ENCODE peak calls at places on chromosomes 13 and 19, in eight cellular contexts. One of them, this sample, is unnamed.

GRCh38 chr19:35858311-35858710 is 1.6 kb downstream of the KIRREL2 start:
- DNase-seq in astrocyte: no peak
- DNase-seq in breast epithelium: no peak
- DNase-seq in activated T-cell treated with anti-CD3 and anti-CD28 coated beads, Interleukin-2, amount 50 U/mL, for 48 hours: no peak
- DNase-seq in neural progenitor cell: no peak
- DNase-seq in left cardiac atrium: no peak
- DNase-seq in activated naive CD8-positive, alpha-beta T cell treated with anti-CD3 and anti-CD28 coated beads, Interleukin-2, amount 10 ng/mL, durations not matched to agents 7 days and 5 days: no peak
- DNase-seq in colonic mucosa: no peak
- DNase-seq in this sample: no peak

GRCh38 chr19:46372901-46373572 is 26.1 kb downstream of the PPP5C start:
- DNase-seq in astrocyte: peak; percentile 47
- DNase-seq in breast epithelium: peak; percentile 52
- DNase-seq in activated T-cell treated with anti-CD3 and anti-CD28 coated beads, Interleukin-2, amount 50 U/mL, for 48 hours: no peak
- DNase-seq in neural progenitor cell: peak; percentile 59
- DNase-seq in left cardiac atrium: no peak
- DNase-seq in activated naive CD8-positive, alpha-beta T cell treated with anti-CD3 and anti-CD28 coated beads, Interleukin-2, amount 10 ng/mL, durations not matched to agents 7 days and 5 days: peak; percentile 25
- DNase-seq in colonic mucosa: no peak
- DNase-seq in this sample: peak; percentile 85

GRCh38 chr13:99273128-99273527 is 14.9 kb upstream of the GPR18 start:
- DNase-seq in astrocyte: no peak
- DNase-seq in breast epithelium: no peak
- DNase-seq in activated T-cell treated with anti-CD3 and anti-CD28 coated beads, Interleukin-2, amount 50 U/mL, for 48 hours: no peak
- DNase-seq in neural progenitor cell: no peak
- DNase-seq in left cardiac atrium: no peak
- DNase-seq in activated naive CD8-positive, alpha-beta T cell treated with anti-CD3 and anti-CD28 coated beads, Interleukin-2, amount 10 ng/mL, durations not matched to agents 7 days and 5 days: no peak
- DNase-seq in colonic mucosa: no peak
- DNase-seq in this sample: no peak

GRCh38 chr13:88248393-88248792 is 577.2 kb downstream of the SLITRK5 start:
- DNase-seq in astrocyte: no peak
- DNase-seq in breast epithelium: no peak
- DNase-seq in activated T-cell treated with anti-CD3 and anti-CD28 coated beads, Interleukin-2, amount 50 U/mL, for 48 hours: no peak
- DNase-seq in neural progenitor cell: peak; percentile 38
- DNase-seq in left cardiac atrium: no peak
- DNase-seq in activated naive CD8-positive, alpha-beta T cell treated with anti-CD3 and anti-CD28 coated beads, Interleukin-2, amount 10 ng/mL, durations not matched to agents 7 days and 5 days: no peak
- DNase-seq in colonic mucosa: no peak
- DNase-seq in this sample: peak; percentile 47

GRCh38 chr13:63944896-63945295 is 2529.2 kb upstream of the PCDH20 start:
- DNase-seq in astrocyte: no peak
- DNase-seq in breast epithelium: no peak
- DNase-seq in activated T-cell treated with anti-CD3 and anti-CD28 coated beads, Interleukin-2, amount 50 U/mL, for 48 hours: no peak
- DNase-seq in neural progenitor cell: no peak
- DNase-seq in left cardiac atrium: no peak
- DNase-seq in activated naive CD8-positive, alpha-beta T cell treated with anti-CD3 and anti-CD28 coated beads, Interleukin-2, amount 10 ng/mL, durations not matched to agents 7 days and 5 days: no peak
- DNase-seq in colonic mucosa: no peak
- DNase-seq in this sample: no peak

GRCh38 chr19:45177817-45178261 is at the start of gene TRAPPC6A:
- DNase-seq in astrocyte: peak; percentile 62
- DNase-seq in breast epithelium: no peak
- DNase-seq in activated T-cell treated with anti-CD3 and anti-CD28 coated beads, Interleukin-2, amount 50 U/mL, for 48 hours: no peak
- DNase-seq in neural progenitor cell: no peak
- DNase-seq in left cardiac atrium: no peak
- DNase-seq in activated naive CD8-positive, alpha-beta T cell treated with anti-CD3 and anti-CD28 coated beads, Interleukin-2, amount 10 ng/mL, durations not matched to agents 7 days and 5 days: no peak
- DNase-seq in colonic mucosa: no peak
- DNase-seq in this sample: no peak

GRCh38 chr19:16263115-16263839 is 61.3 kb upstream of the KLF2 start:
- DNase-seq in astrocyte: no peak
- DNase-seq in breast epithelium: no peak
- DNase-seq in activated T-cell treated with anti-CD3 and anti-CD28 coated beads, Interleukin-2, amount 50 U/mL, for 48 hours: no peak
- DNase-seq in neural progenitor cell: no peak
- DNase-seq in left cardiac atrium: no peak
- DNase-seq in activated naive CD8-positive, alpha-beta T cell treated with anti-CD3 and anti-CD28 coated beads, Interleukin-2, amount 10 ng/mL, durations not matched to agents 7 days and 5 days: no peak
- DNase-seq in colonic mucosa: no peak
- DNase-seq in this sample: no peak

GRCh38 chr19:54707932-54708331 is 16.3 kb upstream of the KIR3DL3 start:
- DNase-seq in astrocyte: no peak
- DNase-seq in breast epithelium: peak; percentile 43
- DNase-seq in activated T-cell treated with anti-CD3 and anti-CD28 coated beads, Interleukin-2, amount 50 U/mL, for 48 hours: no peak
- DNase-seq in neural progenitor cell: no peak
- DNase-seq in left cardiac atrium: no peak
- DNase-seq in activated naive CD8-positive, alpha-beta T cell treated with anti-CD3 and anti-CD28 coated beads, Interleukin-2, amount 10 ng/mL, durations not matched to agents 7 days and 5 days: peak; percentile 69
- DNase-seq in colonic mucosa: no peak
- DNase-seq in this sample: no peak

GRCh38 chr13:44818428-44818827 is 170.8 kb downstream of the NUFIP1 start:
- DNase-seq in astrocyte: no peak
- DNase-seq in breast epithelium: no peak
- DNase-seq in activated T-cell treated with anti-CD3 and anti-CD28 coated beads, Interleukin-2, amount 50 U/mL, for 48 hours: no peak
- DNase-seq in neural progenitor cell: peak; percentile 81
- DNase-seq in left cardiac atrium: no peak
- DNase-seq in activated naive CD8-positive, alpha-beta T cell treated with anti-CD3 and anti-CD28 coated beads, Interleukin-2, amount 10 ng/mL, durations not matched to agents 7 days and 5 days: no peak
- DNase-seq in colonic mucosa: no peak
- DNase-seq in this sample: peak; percentile 69

GRCh38 chr19:4829001-4829712 is 2.4 kb downstream of the TICAM1 start:
- DNase-seq in astrocyte: no peak
- DNase-seq in breast epithelium: no peak
- DNase-seq in activated T-cell treated with anti-CD3 and anti-CD28 coated beads, Interleukin-2, amount 50 U/mL, for 48 hours: no peak
- DNase-seq in neural progenitor cell: no peak
- DNase-seq in left cardiac atrium: no peak
- DNase-seq in activated naive CD8-positive, alpha-beta T cell treated with anti-CD3 and anti-CD28 coated beads, Interleukin-2, amount 10 ng/mL, durations not matched to agents 7 days and 5 days: no peak
- DNase-seq in colonic mucosa: peak; percentile 67
- DNase-seq in this sample: no peak

GRCh38 chr13:69458013-69458412 is 649.6 kb upstream of the ATXN8OS start:
- DNase-seq in astrocyte: no peak
- DNase-seq in breast epithelium: no peak
- DNase-seq in activated T-cell treated with anti-CD3 and anti-CD28 coated beads, Interleukin-2, amount 50 U/mL, for 48 hours: no peak
- DNase-seq in neural progenitor cell: no peak
- DNase-seq in left cardiac atrium: no peak
- DNase-seq in activated naive CD8-positive, alpha-beta T cell treated with anti-CD3 and anti-CD28 coated beads, Interleukin-2, amount 10 ng/mL, durations not matched to agents 7 days and 5 days: no peak
- DNase-seq in colonic mucosa: no peak
- DNase-seq in this sample: no peak

GRCh38 chr13:33763021-33763420 is 54.9 kb upstream of the RFC3 start:
- DNase-seq in astrocyte: peak; percentile 63
- DNase-seq in breast epithelium: no peak
- DNase-seq in activated T-cell treated with anti-CD3 and anti-CD28 coated beads, Interleukin-2, amount 50 U/mL, for 48 hours: no peak
- DNase-seq in neural progenitor cell: no peak
- DNase-seq in left cardiac atrium: no peak
- DNase-seq in activated naive CD8-positive, alpha-beta T cell treated with anti-CD3 and anti-CD28 coated beads, Interleukin-2, amount 10 ng/mL, durations not matched to agents 7 days and 5 days: no peak
- DNase-seq in colonic mucosa: no peak
- DNase-seq in this sample: no peak

GRCh38 chr19:1521636-1522035 is 2.2 kb upstream of the PLK5 start:
- DNase-seq in astrocyte: no peak
- DNase-seq in breast epithelium: no peak
- DNase-seq in activated T-cell treated with anti-CD3 and anti-CD28 coated beads, Interleukin-2, amount 50 U/mL, for 48 hours: no peak
- DNase-seq in neural progenitor cell: no peak
- DNase-seq in left cardiac atrium: no peak
- DNase-seq in activated naive CD8-positive, alpha-beta T cell treated with anti-CD3 and anti-CD28 coated beads, Interleukin-2, amount 10 ng/mL, durations not matched to agents 7 days and 5 days: no peak
- DNase-seq in colonic mucosa: no peak
- DNase-seq in this sample: no peak

GRCh38 chr13:38045278-38046048 is 175.9 kb upstream of the TRPC4 start:
- DNase-seq in astrocyte: peak; percentile 8
- DNase-seq in breast epithelium: no peak
- DNase-seq in activated T-cell treated with anti-CD3 and anti-CD28 coated beads, Interleukin-2, amount 50 U/mL, for 48 hours: no peak
- DNase-seq in neural progenitor cell: peak; percentile 52
- DNase-seq in left cardiac atrium: no peak
- DNase-seq in activated naive CD8-positive, alpha-beta T cell treated with anti-CD3 and anti-CD28 coated beads, Interleukin-2, amount 10 ng/mL, durations not matched to agents 7 days and 5 days: no peak
- DNase-seq in colonic mucosa: no peak
- DNase-seq in this sample: peak; percentile 69

GRCh38 chr19:56133858-56134654 is 7.0 kb upstream of the ZNF444 start:
- DNase-seq in astrocyte: no peak
- DNase-seq in breast epithelium: no peak
- DNase-seq in activated T-cell treated with anti-CD3 and anti-CD28 coated beads, Interleukin-2, amount 50 U/mL, for 48 hours: no peak
- DNase-seq in neural progenitor cell: no peak
- DNase-seq in left cardiac atrium: no peak
- DNase-seq in activated naive CD8-positive, alpha-beta T cell treated with anti-CD3 and anti-CD28 coated beads, Interleukin-2, amount 10 ng/mL, durations not matched to agents 7 days and 5 days: no peak
- DNase-seq in colonic mucosa: peak; percentile 46
- DNase-seq in this sample: no peak

GRCh38 chr13:79287994-79288795 is 117.9 kb downstream of the RBM26 start:
- DNase-seq in astrocyte: no peak
- DNase-seq in breast epithelium: no peak
- DNase-seq in activated T-cell treated with anti-CD3 and anti-CD28 coated beads, Interleukin-2, amount 50 U/mL, for 48 hours: no peak
- DNase-seq in neural progenitor cell: peak; percentile 82
- DNase-seq in left cardiac atrium: no peak
- DNase-seq in activated naive CD8-positive, alpha-beta T cell treated with anti-CD3 and anti-CD28 coated beads, Interleukin-2, amount 10 ng/mL, durations not matched to agents 7 days and 5 days: no peak
- DNase-seq in colonic mucosa: no peak
- DNase-seq in this sample: peak; percentile 66

GRCh38 chr19:57907394-57907793 is 9.0 kb downstream of the ZNF417 start:
- DNase-seq in astrocyte: no peak
- DNase-seq in breast epithelium: no peak
- DNase-seq in activated T-cell treated with anti-CD3 and anti-CD28 coated beads, Interleukin-2, amount 50 U/mL, for 48 hours: no peak
- DNase-seq in neural progenitor cell: no peak
- DNase-seq in left cardiac atrium: no peak
- DNase-seq in activated naive CD8-positive, alpha-beta T cell treated with anti-CD3 and anti-CD28 coated beads, Interleukin-2, amount 10 ng/mL, durations not matched to agents 7 days and 5 days: no peak
- DNase-seq in colonic mucosa: no peak
- DNase-seq in this sample: no peak

GRCh38 chr19:7534531-7534980 is 961 bp upstream of the PNPLA6 start:
- DNase-seq in astrocyte: peak; percentile 83
- DNase-seq in breast epithelium: no peak
- DNase-seq in activated T-cell treated with anti-CD3 and anti-CD28 coated beads, Interleukin-2, amount 50 U/mL, for 48 hours: no peak
- DNase-seq in neural progenitor cell: peak; percentile 89
- DNase-seq in left cardiac atrium: peak; percentile 77
- DNase-seq in activated naive CD8-positive, alpha-beta T cell treated with anti-CD3 and anti-CD28 coated beads, Interleukin-2, amount 10 ng/mL, durations not matched to agents 7 days and 5 days: no peak
- DNase-seq in colonic mucosa: peak; percentile 68
- DNase-seq in this sample: peak; percentile 88

GRCh38 chr13:113207890-113208423 is 512 bp downstream of the PCID2 start:
- DNase-seq in astrocyte: peak; percentile 41
- DNase-seq in breast epithelium: no peak
- DNase-seq in activated T-cell treated with anti-CD3 and anti-CD28 coated beads, Interleukin-2, amount 50 U/mL, for 48 hours: no peak
- DNase-seq in neural progenitor cell: peak; percentile 76
- DNase-seq in left cardiac atrium: no peak
- DNase-seq in activated naive CD8-positive, alpha-beta T cell treated with anti-CD3 and anti-CD28 coated beads, Interleukin-2, amount 10 ng/mL, durations not matched to agents 7 days and 5 days: no peak
- DNase-seq in colonic mucosa: peak; percentile 50
- DNase-seq in this sample: peak; percentile 76

GRCh38 chr19:16026131-16026530 is 50.2 kb upstream of the TPM4 start:
- DNase-seq in astrocyte: no peak
- DNase-seq in breast epithelium: no peak
- DNase-seq in activated T-cell treated with anti-CD3 and anti-CD28 coated beads, Interleukin-2, amount 50 U/mL, for 48 hours: no peak
- DNase-seq in neural progenitor cell: no peak
- DNase-seq in left cardiac atrium: peak; percentile 12
- DNase-seq in activated naive CD8-positive, alpha-beta T cell treated with anti-CD3 and anti-CD28 coated beads, Interleukin-2, amount 10 ng/mL, durations not matched to agents 7 days and 5 days: no peak
- DNase-seq in colonic mucosa: no peak
- DNase-seq in this sample: no peak

GRCh38 chr13:106349080-106349841 is 186.2 kb downstream of the EFNB2 start:
- DNase-seq in astrocyte: peak; percentile 57
- DNase-seq in breast epithelium: no peak
- DNase-seq in activated T-cell treated with anti-CD3 and anti-CD28 coated beads, Interleukin-2, amount 50 U/mL, for 48 hours: no peak
- DNase-seq in neural progenitor cell: peak; percentile 71
- DNase-seq in left cardiac atrium: peak; percentile 67
- DNase-seq in activated naive CD8-positive, alpha-beta T cell treated with anti-CD3 and anti-CD28 coated beads, Interleukin-2, amount 10 ng/mL, durations not matched to agents 7 days and 5 days: no peak
- DNase-seq in colonic mucosa: peak; percentile 73
- DNase-seq in this sample: peak; percentile 90

GRCh38 chr13:98598043-98598442 is 21.1 kb upstream of the STK24 start:
- DNase-seq in astrocyte: no peak
- DNase-seq in breast epithelium: no peak
- DNase-seq in activated T-cell treated with anti-CD3 and anti-CD28 coated beads, Interleukin-2, amount 50 U/mL, for 48 hours: no peak
- DNase-seq in neural progenitor cell: peak; percentile 38
- DNase-seq in left cardiac atrium: no peak
- DNase-seq in activated naive CD8-positive, alpha-beta T cell treated with anti-CD3 and anti-CD28 coated beads, Interleukin-2, amount 10 ng/mL, durations not matched to agents 7 days and 5 days: no peak
- DNase-seq in colonic mucosa: no peak
- DNase-seq in this sample: peak; percentile 65

GRCh38 chr19:33302175-33302973 is at the start of gene CEBPA:
- DNase-seq in astrocyte: peak; percentile 55
- DNase-seq in breast epithelium: peak; percentile 76
- DNase-seq in activated T-cell treated with anti-CD3 and anti-CD28 coated beads, Interleukin-2, amount 50 U/mL, for 48 hours: peak; percentile 79
- DNase-seq in neural progenitor cell: peak; percentile 96
- DNase-seq in left cardiac atrium: peak; percentile 84
- DNase-seq in activated naive CD8-positive, alpha-beta T cell treated with anti-CD3 and anti-CD28 coated beads, Interleukin-2, amount 10 ng/mL, durations not matched to agents 7 days and 5 days: peak; percentile 79
- DNase-seq in colonic mucosa: peak; percentile 82
- DNase-seq in this sample: peak; percentile 93

GRCh38 chr19:57566396-57567256 is 7.0 kb upstream of the ZNF550 start:
- DNase-seq in astrocyte: peak; percentile 48
- DNase-seq in breast epithelium: no peak
- DNase-seq in activated T-cell treated with anti-CD3 and anti-CD28 coated beads, Interleukin-2, amount 50 U/mL, for 48 hours: no peak
- DNase-seq in neural progenitor cell: peak; percentile 40
- DNase-seq in left cardiac atrium: no peak
- DNase-seq in activated naive CD8-positive, alpha-beta T cell treated with anti-CD3 and anti-CD28 coated beads, Interleukin-2, amount 10 ng/mL, durations not matched to agents 7 days and 5 days: no peak
- DNase-seq in colonic mucosa: no peak
- DNase-seq in this sample: peak; percentile 44

GRCh38 chr13:67137044-67137735 is 92.9 kb downstream of the PCDH9 start:
- DNase-seq in astrocyte: peak; percentile 34
- DNase-seq in breast epithelium: no peak
- DNase-seq in activated T-cell treated with anti-CD3 and anti-CD28 coated beads, Interleukin-2, amount 50 U/mL, for 48 hours: no peak
- DNase-seq in neural progenitor cell: no peak
- DNase-seq in left cardiac atrium: no peak
- DNase-seq in activated naive CD8-positive, alpha-beta T cell treated with anti-CD3 and anti-CD28 coated beads, Interleukin-2, amount 10 ng/mL, durations not matched to agents 7 days and 5 days: no peak
- DNase-seq in colonic mucosa: no peak
- DNase-seq in this sample: no peak

GRCh38 chr19:13881692-13882418 is 4.9 kb downstream of the NANOS3 start:
- DNase-seq in astrocyte: peak; percentile 60
- DNase-seq in breast epithelium: no peak
- DNase-seq in activated T-cell treated with anti-CD3 and anti-CD28 coated beads, Interleukin-2, amount 50 U/mL, for 48 hours: peak; percentile 69
- DNase-seq in neural progenitor cell: peak; percentile 29
- DNase-seq in left cardiac atrium: no peak
- DNase-seq in activated naive CD8-positive, alpha-beta T cell treated with anti-CD3 and anti-CD28 coated beads, Interleukin-2, amount 10 ng/mL, durations not matched to agents 7 days and 5 days: peak; percentile 67
- DNase-seq in colonic mucosa: peak; percentile 60
- DNase-seq in this sample: no peak

GRCh38 chr19:6214881-6215541 is 64.8 kb downstream of the MLLT1 start:
- DNase-seq in astrocyte: no peak
- DNase-seq in breast epithelium: no peak
- DNase-seq in activated T-cell treated with anti-CD3 and anti-CD28 coated beads, Interleukin-2, amount 50 U/mL, for 48 hours: no peak
- DNase-seq in neural progenitor cell: no peak
- DNase-seq in left cardiac atrium: no peak
- DNase-seq in activated naive CD8-positive, alpha-beta T cell treated with anti-CD3 and anti-CD28 coated beads, Interleukin-2, amount 10 ng/mL, durations not matched to agents 7 days and 5 days: no peak
- DNase-seq in colonic mucosa: no peak
- DNase-seq in this sample: no peak

GRCh38 chr19:46209051-46209450 is 20.5 kb upstream of the IGFL1 start:
- DNase-seq in astrocyte: no peak
- DNase-seq in breast epithelium: no peak
- DNase-seq in activated T-cell treated with anti-CD3 and anti-CD28 coated beads, Interleukin-2, amount 50 U/mL, for 48 hours: no peak
- DNase-seq in neural progenitor cell: no peak
- DNase-seq in left cardiac atrium: no peak
- DNase-seq in activated naive CD8-positive, alpha-beta T cell treated with anti-CD3 and anti-CD28 coated beads, Interleukin-2, amount 10 ng/mL, durations not matched to agents 7 days and 5 days: no peak
- DNase-seq in colonic mucosa: no peak
- DNase-seq in this sample: no peak

GRCh38 chr13:101979825-101980224 is 422.0 kb downstream of the FGF14 start:
- DNase-seq in astrocyte: no peak
- DNase-seq in breast epithelium: no peak
- DNase-seq in activated T-cell treated with anti-CD3 and anti-CD28 coated beads, Interleukin-2, amount 50 U/mL, for 48 hours: no peak
- DNase-seq in neural progenitor cell: no peak
- DNase-seq in left cardiac atrium: no peak
- DNase-seq in activated naive CD8-positive, alpha-beta T cell treated with anti-CD3 and anti-CD28 coated beads, Interleukin-2, amount 10 ng/mL, durations not matched to agents 7 days and 5 days: no peak
- DNase-seq in colonic mucosa: peak; percentile 18
- DNase-seq in this sample: no peak

GRCh38 chr19:17455711-17456123 is 5.0 kb downstream of the NXNL1 start:
- DNase-seq in astrocyte: no peak
- DNase-seq in breast epithelium: no peak
- DNase-seq in activated T-cell treated with anti-CD3 and anti-CD28 coated beads, Interleukin-2, amount 50 U/mL, for 48 hours: no peak
- DNase-seq in neural progenitor cell: peak; percentile 37
- DNase-seq in left cardiac atrium: no peak
- DNase-seq in activated naive CD8-positive, alpha-beta T cell treated with anti-CD3 and anti-CD28 coated beads, Interleukin-2, amount 10 ng/mL, durations not matched to agents 7 days and 5 days: no peak
- DNase-seq in colonic mucosa: no peak
- DNase-seq in this sample: peak; percentile 63

GRCh38 chr19:2253106-2254051 is 2.8 kb downstream of the JSRP1 start:
- DNase-seq in astrocyte: no peak
- DNase-seq in breast epithelium: no peak
- DNase-seq in activated T-cell treated with anti-CD3 and anti-CD28 coated beads, Interleukin-2, amount 50 U/mL, for 48 hours: peak; percentile 70
- DNase-seq in neural progenitor cell: peak; percentile 83
- DNase-seq in left cardiac atrium: no peak
- DNase-seq in activated naive CD8-positive, alpha-beta T cell treated with anti-CD3 and anti-CD28 coated beads, Interleukin-2, amount 10 ng/mL, durations not matched to agents 7 days and 5 days: peak; percentile 67
- DNase-seq in colonic mucosa: no peak
- DNase-seq in this sample: peak; percentile 86

GRCh38 chr19:10262771-10263170 is 8.1 kb upstream of the ICAM1 start:
- DNase-seq in astrocyte: no peak
- DNase-seq in breast epithelium: no peak
- DNase-seq in activated T-cell treated with anti-CD3 and anti-CD28 coated beads, Interleukin-2, amount 50 U/mL, for 48 hours: no peak
- DNase-seq in neural progenitor cell: no peak
- DNase-seq in left cardiac atrium: no peak
- DNase-seq in activated naive CD8-positive, alpha-beta T cell treated with anti-CD3 and anti-CD28 coated beads, Interleukin-2, amount 10 ng/mL, durations not matched to agents 7 days and 5 days: no peak
- DNase-seq in colonic mucosa: no peak
- DNase-seq in this sample: no peak

GRCh38 chr13:27171244-27171829 is at the start of gene USP12:
- DNase-seq in astrocyte: no peak
- DNase-seq in breast epithelium: peak; percentile 53
- DNase-seq in activated T-cell treated with anti-CD3 and anti-CD28 coated beads, Interleukin-2, amount 50 U/mL, for 48 hours: peak; percentile 63
- DNase-seq in neural progenitor cell: no peak
- DNase-seq in left cardiac atrium: peak; percentile 53
- DNase-seq in activated naive CD8-positive, alpha-beta T cell treated with anti-CD3 and anti-CD28 coated beads, Interleukin-2, amount 10 ng/mL, durations not matched to agents 7 days and 5 days: no peak
- DNase-seq in colonic mucosa: no peak
- DNase-seq in this sample: peak; percentile 85

GRCh38 chr13:40539954-40540706 is 126.3 kb downstream of the FOXO1 start:
- DNase-seq in astrocyte: peak; percentile 88
- DNase-seq in breast epithelium: no peak
- DNase-seq in activated T-cell treated with anti-CD3 and anti-CD28 coated beads, Interleukin-2, amount 50 U/mL, for 48 hours: no peak
- DNase-seq in neural progenitor cell: peak; percentile 21
- DNase-seq in left cardiac atrium: no peak
- DNase-seq in activated naive CD8-positive, alpha-beta T cell treated with anti-CD3 and anti-CD28 coated beads, Interleukin-2, amount 10 ng/mL, durations not matched to agents 7 days and 5 days: no peak
- DNase-seq in colonic mucosa: no peak
- DNase-seq in this sample: peak; percentile 75